ENCODE peak calls at places on chromosome 22, in ten cellular contexts. One of them, this sample, is unnamed.

GRCh38 chr22:16954060-16954403 is 54.0 kb downstream of the GAB4 start:
- DNase-seq in GM12865: no peak
- DNase-seq in right lobe of liver: no peak
- DNase-seq in mammary epithelial cell: no peak
- DNase-seq in colonic mucosa: no peak
- DNase-seq in neural crest cell: no peak
- DNase-seq in pancreas: no peak
- DNase-seq in cardiac muscle cell: no peak
- DNase-seq in left lung: no peak
- DNase-seq in GM06990: no peak
- DNase-seq in this sample: no peak

GRCh38 chr22:42322562-42322926 is 52.1 kb upstream of the TCF20 start:
- DNase-seq in neural crest cell: no peak
- DNase-seq in mammary epithelial cell: no peak
- DNase-seq in pancreas: no peak
- DNase-seq in colonic mucosa: no peak
- DNase-seq in GM06990: no peak
- DNase-seq in GM12865: no peak
- DNase-seq in left lung: no peak
- DNase-seq in cardiac muscle cell: no peak
- DNase-seq in right lobe of liver: no peak
- DNase-seq in this sample: no peak

GRCh38 chr22:41288245-41288946 is 2.4 kb upstream of the RANGAP1 start:
- DNase-seq in left lung: no peak
- DNase-seq in GM06990: no peak
- DNase-seq in neural crest cell: no peak
- DNase-seq in mammary epithelial cell: peak; percentile 93
- DNase-seq in GM12865: no peak
- DNase-seq in cardiac muscle cell: peak; percentile 18
- DNase-seq in right lobe of liver: peak; percentile 26
- DNase-seq in colonic mucosa: peak; percentile 76
- DNase-seq in pancreas: no peak
- DNase-seq in this sample: no peak

GRCh38 chr22:40721266-40721665 is 42.0 kb downstream of the MCHR1 start:
- DNase-seq in neural crest cell: peak; percentile 32
- DNase-seq in cardiac muscle cell: peak; percentile 47
- DNase-seq in pancreas: no peak
- DNase-seq in left lung: no peak
- DNase-seq in GM06990: no peak
- DNase-seq in colonic mucosa: no peak
- DNase-seq in mammary epithelial cell: peak; percentile 11
- DNase-seq in GM12865: no peak
- DNase-seq in right lobe of liver: no peak
- DNase-seq in this sample: no peak

GRCh38 chr22:44712962-44713361 is 11.0 kb downstream of the PRR5 start:
- DNase-seq in GM12865: no peak
- DNase-seq in neural crest cell: no peak
- DNase-seq in pancreas: peak; percentile 55
- DNase-seq in mammary epithelial cell: no peak
- DNase-seq in GM06990: no peak
- DNase-seq in cardiac muscle cell: no peak
- DNase-seq in left lung: no peak
- DNase-seq in colonic mucosa: no peak
- DNase-seq in right lobe of liver: no peak
- DNase-seq in this sample: no peak

GRCh38 chr22:17767236-17768065 is 6.8 kb downstream of the BID start:
- DNase-seq in right lobe of liver: no peak
- DNase-seq in neural crest cell: no peak
- DNase-seq in colonic mucosa: no peak
- DNase-seq in pancreas: no peak
- DNase-seq in GM12865: peak; percentile 88
- DNase-seq in GM06990: peak; percentile 57
- DNase-seq in mammary epithelial cell: peak; percentile 27
- DNase-seq in cardiac muscle cell: no peak
- DNase-seq in left lung: no peak
- DNase-seq in this sample: no peak

GRCh38 chr22:48371391-48371790 is 1456.3 kb downstream of the BRD1 start:
- DNase-seq in GM06990: no peak
- DNase-seq in cardiac muscle cell: no peak
- DNase-seq in colonic mucosa: no peak
- DNase-seq in neural crest cell: no peak
- DNase-seq in GM12865: no peak
- DNase-seq in mammary epithelial cell: no peak
- DNase-seq in left lung: no peak
- DNase-seq in pancreas: no peak
- DNase-seq in right lobe of liver: no peak
- DNase-seq in this sample: no peak

GRCh38 chr22:41327124-41327523 is 25.8 kb downstream of the ZC3H7B start:
- DNase-seq in colonic mucosa: no peak
- DNase-seq in mammary epithelial cell: no peak
- DNase-seq in GM06990: no peak
- DNase-seq in pancreas: no peak
- DNase-seq in left lung: no peak
- DNase-seq in neural crest cell: no peak
- DNase-seq in right lobe of liver: peak; percentile 61
- DNase-seq in GM12865: no peak
- DNase-seq in cardiac muscle cell: no peak
- DNase-seq in this sample: no peak

GRCh38 chr22:40025856-40026255 is 31.1 kb downstream of the FAM83F start:
- DNase-seq in left lung: no peak
- DNase-seq in GM06990: no peak
- DNase-seq in mammary epithelial cell: no peak
- DNase-seq in right lobe of liver: no peak
- DNase-seq in colonic mucosa: no peak
- DNase-seq in neural crest cell: no peak
- DNase-seq in pancreas: no peak
- DNase-seq in cardiac muscle cell: no peak
- DNase-seq in GM12865: no peak
- DNase-seq in this sample: no peak

GRCh38 chr22:21567456-21568206 is at the start of gene UBE2L3:
- DNase-seq in right lobe of liver: peak; percentile 89
- DNase-seq in GM06990: peak; percentile 87
- DNase-seq in GM12865: peak; percentile 89
- DNase-seq in pancreas: peak; percentile 93
- DNase-seq in mammary epithelial cell: peak; percentile 80
- DNase-seq in left lung: peak; percentile 89
- DNase-seq in cardiac muscle cell: peak; percentile 89
- DNase-seq in neural crest cell: peak; percentile 78
- DNase-seq in colonic mucosa: peak; percentile 89
- DNase-seq in this sample: peak; percentile 85

GRCh38 chr22:27991586-27992293 is 72.7 kb upstream of the PITPNB start:
- DNase-seq in right lobe of liver: no peak
- DNase-seq in GM06990: peak; percentile 20
- DNase-seq in neural crest cell: no peak
- DNase-seq in colonic mucosa: no peak
- DNase-seq in left lung: peak; percentile 14
- DNase-seq in pancreas: no peak
- DNase-seq in cardiac muscle cell: no peak
- DNase-seq in GM12865: peak; percentile 39
- DNase-seq in mammary epithelial cell: no peak
- DNase-seq in this sample: no peak

GRCh38 chr22:42431401-42432019 is 693 bp downstream of the NFAM1 start:
- DNase-seq in cardiac muscle cell: no peak
- DNase-seq in mammary epithelial cell: no peak
- DNase-seq in pancreas: no peak
- DNase-seq in colonic mucosa: no peak
- DNase-seq in GM12865: no peak
- DNase-seq in right lobe of liver: no peak
- DNase-seq in GM06990: no peak
- DNase-seq in left lung: no peak
- DNase-seq in neural crest cell: no peak
- DNase-seq in this sample: no peak

GRCh38 chr22:47798229-47798628 is 1035.8 kb downstream of the TBC1D22A start:
- DNase-seq in mammary epithelial cell: no peak
- DNase-seq in GM12865: no peak
- DNase-seq in pancreas: no peak
- DNase-seq in colonic mucosa: no peak
- DNase-seq in cardiac muscle cell: no peak
- DNase-seq in left lung: no peak
- DNase-seq in GM06990: no peak
- DNase-seq in right lobe of liver: no peak
- DNase-seq in neural crest cell: no peak
- DNase-seq in this sample: no peak

GRCh38 chr22:40898850-40899357 is 37.0 kb upstream of the DNAJB7 start:
- DNase-seq in pancreas: no peak
- DNase-seq in neural crest cell: no peak
- DNase-seq in mammary epithelial cell: peak; percentile 52
- DNase-seq in colonic mucosa: no peak
- DNase-seq in right lobe of liver: no peak
- DNase-seq in left lung: no peak
- DNase-seq in cardiac muscle cell: peak; percentile 20
- DNase-seq in GM06990: peak; percentile 26
- DNase-seq in GM12865: peak; percentile 68
- DNase-seq in this sample: no peak

GRCh38 chr22:45972091-45972867 is 4.7 kb downstream of the WNT7B start:
- DNase-seq in GM12865: no peak
- DNase-seq in cardiac muscle cell: peak; percentile 21
- DNase-seq in colonic mucosa: no peak
- DNase-seq in left lung: no peak
- DNase-seq in pancreas: no peak
- DNase-seq in neural crest cell: no peak
- DNase-seq in GM06990: no peak
- DNase-seq in right lobe of liver: no peak
- DNase-seq in mammary epithelial cell: no peak
- DNase-seq in this sample: no peak

GRCh38 chr22:45972868-45973212 is 4.1 kb downstream of the WNT7B start:
- DNase-seq in mammary epithelial cell: no peak
- DNase-seq in neural crest cell: no peak
- DNase-seq in cardiac muscle cell: no peak
- DNase-seq in pancreas: no peak
- DNase-seq in GM06990: no peak
- DNase-seq in GM12865: no peak
- DNase-seq in left lung: no peak
- DNase-seq in right lobe of liver: no peak
- DNase-seq in colonic mucosa: no peak
- DNase-seq in this sample: no peak

GRCh38 chr22:45969801-45970464 is 7.0 kb downstream of the WNT7B start:
- DNase-seq in left lung: no peak
- DNase-seq in GM06990: no peak
- DNase-seq in neural crest cell: no peak
- DNase-seq in cardiac muscle cell: no peak
- DNase-seq in mammary epithelial cell: no peak
- DNase-seq in pancreas: no peak
- DNase-seq in colonic mucosa: no peak
- DNase-seq in right lobe of liver: no peak
- DNase-seq in GM12865: no peak
- DNase-seq in this sample: no peak

GRCh38 chr22:45970709-45971388 is 6.1 kb downstream of the WNT7B start:
- DNase-seq in pancreas: no peak
- DNase-seq in GM06990: no peak
- DNase-seq in colonic mucosa: no peak
- DNase-seq in mammary epithelial cell: no peak
- DNase-seq in right lobe of liver: no peak
- DNase-seq in GM12865: no peak
- DNase-seq in neural crest cell: no peak
- DNase-seq in left lung: no peak
- DNase-seq in cardiac muscle cell: no peak
- DNase-seq in this sample: no peak

DNA sequence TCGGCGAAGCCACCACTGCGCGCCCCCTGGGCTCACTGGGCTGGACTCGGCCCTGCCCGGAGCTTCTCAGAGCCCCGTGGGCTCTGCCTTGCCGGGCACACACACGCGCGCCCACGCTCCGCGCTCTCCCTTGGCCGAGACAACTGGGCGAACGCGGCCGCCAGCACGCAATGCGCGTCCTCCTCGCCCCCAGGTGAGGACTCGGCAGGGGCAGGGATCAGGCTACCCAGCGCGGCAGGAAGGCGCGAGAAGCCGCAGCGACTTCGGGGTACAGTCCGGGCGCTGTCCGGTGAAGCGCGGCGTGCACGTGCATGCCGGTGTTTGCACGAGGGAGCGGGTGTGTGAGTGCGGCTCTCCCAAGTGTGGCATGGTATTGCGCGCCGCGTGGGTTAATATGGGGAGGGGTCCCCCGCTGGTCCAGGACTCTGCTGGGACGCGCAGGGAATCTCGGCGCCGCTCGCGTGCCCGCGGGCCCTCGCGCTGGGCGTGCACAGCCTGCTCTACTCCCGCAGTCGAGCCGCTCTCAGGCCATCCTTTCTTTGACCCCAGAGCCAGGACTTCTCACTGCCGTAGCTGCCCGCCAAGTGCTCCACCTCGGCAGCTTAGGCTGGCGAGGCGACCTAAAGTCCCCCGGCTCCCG is 5.5 kb downstream of the WNT7B start:
- DNase-seq in neural crest cell: no peak
- DNase-seq in GM06990: no peak
- DNase-seq in right lobe of liver: no peak
- DNase-seq in mammary epithelial cell: no peak
- DNase-seq in cardiac muscle cell: no peak
- DNase-seq in colonic mucosa: no peak
- DNase-seq in GM12865: no peak
- DNase-seq in left lung: no peak
- DNase-seq in pancreas: no peak
- DNase-seq in this sample: no peak
- TF ChIP-seq CTCF in neural crest cell: no peak
- TF ChIP-seq CTCF in GM06990: no peak
- TF ChIP-seq CTCF in right lobe of liver: no peak
- TF ChIP-seq CTCF in mammary epithelial cell: no peak
- TF ChIP-seq CTCF in cardiac muscle cell: no peak
- TF ChIP-seq CTCF in colonic mucosa: no peak
- TF ChIP-seq CTCF in GM12865: no peak
- TF ChIP-seq CTCF in left lung: no peak
- TF ChIP-seq CTCF in pancreas: no peak
- TF ChIP-seq CTCF in this sample: no peak

GRCh38 chr22:22745225-22746060 is 101.0 kb downstream of the GGTLC2 start:
- DNase-seq in GM12865: peak; percentile 57
- DNase-seq in neural crest cell: peak; percentile 39
- DNase-seq in GM06990: peak; percentile 12
- DNase-seq in mammary epithelial cell: no peak
- DNase-seq in left lung: no peak
- DNase-seq in colonic mucosa: peak; percentile 41
- DNase-seq in pancreas: no peak
- DNase-seq in right lobe of liver: peak; percentile 54
- DNase-seq in cardiac muscle cell: no peak
- DNase-seq in this sample: no peak
- TF ChIP-seq CTCF in GM12865: peak; percentile 69
- TF ChIP-seq CTCF in neural crest cell: peak; percentile 65
- TF ChIP-seq CTCF in GM06990: peak; percentile 77
- TF ChIP-seq CTCF in mammary epithelial cell: peak; percentile 34
- TF ChIP-seq CTCF in left lung: peak; percentile 39
- TF ChIP-seq CTCF in colonic mucosa: peak; percentile 52
- TF ChIP-seq CTCF in pancreas: peak; percentile 37
- TF ChIP-seq CTCF in right lobe of liver: peak; percentile 84
- TF ChIP-seq CTCF in cardiac muscle cell: peak; percentile 85
- TF ChIP-seq CTCF in this sample: no peak

GRCh38 chr22:29635734-29636357 is 32.4 kb downstream of the NF2 start:
- DNase-seq in GM06990: no peak
- DNase-seq in cardiac muscle cell: peak; percentile 61
- DNase-seq in pancreas: no peak
- DNase-seq in left lung: no peak
- DNase-seq in colonic mucosa: no peak
- DNase-seq in GM12865: peak; percentile 57
- DNase-seq in right lobe of liver: no peak
- DNase-seq in neural crest cell: no peak
- DNase-seq in mammary epithelial cell: peak; percentile 39
- DNase-seq in this sample: no peak
- TF ChIP-seq CTCF in GM06990: peak; percentile 76
- TF ChIP-seq CTCF in cardiac muscle cell: peak; percentile 64
- TF ChIP-seq CTCF in pancreas: peak; percentile 18
- TF ChIP-seq CTCF in left lung: peak; percentile 58
- TF ChIP-seq CTCF in colonic mucosa: peak; percentile 48
- TF ChIP-seq CTCF in GM12865: peak; percentile 62
- TF ChIP-seq CTCF in right lobe of liver: peak; percentile 65
- TF ChIP-seq CTCF in neural crest cell: peak; percentile 79
- TF ChIP-seq CTCF in mammary epithelial cell: peak; percentile 56
- TF ChIP-seq CTCF in this sample: peak; percentile 38

GRCh38 chr22:38481162-38481870 is 13.4 kb downstream of the KDELR3 start:
- DNase-seq in GM12865: no peak
- DNase-seq in left lung: no peak
- DNase-seq in colonic mucosa: no peak
- DNase-seq in GM06990: no peak
- DNase-seq in cardiac muscle cell: no peak
- DNase-seq in neural crest cell: no peak
- DNase-seq in mammary epithelial cell: no peak
- DNase-seq in right lobe of liver: no peak
- DNase-seq in pancreas: no peak
- DNase-seq in this sample: no peak
- TF ChIP-seq CTCF in GM12865: no peak
- TF ChIP-seq CTCF in left lung: no peak
- TF ChIP-seq CTCF in colonic mucosa: no peak
- TF ChIP-seq CTCF in GM06990: no peak
- TF ChIP-seq CTCF in cardiac muscle cell: no peak
- TF ChIP-seq CTCF in neural crest cell: no peak
- TF ChIP-seq CTCF in mammary epithelial cell: no peak
- TF ChIP-seq CTCF in right lobe of liver: no peak
- TF ChIP-seq CTCF in pancreas: no peak
- TF ChIP-seq CTCF in this sample: no peak